ENCODE peak calls at places on chromosomes 5 and 9, in nine cellular contexts. S, L, V, G, U, Z, N, K and C are unnamed samples.

GRCh38 chr5:169886033-169886432 is 94.3 kb downstream of the INSYN2B start:
- DNase-seq in U (no peak), N (no peak), K (no peak), G (no peak), L (no peak), Z (no peak), S (no peak), V (no peak), C (no peak)

GRCh38 chr9:89635816-89636215 is 31.0 kb downstream of the GADD45G start:
- DNase-seq in N (no peak), V (no peak), G (no peak), K (no peak), L (no peak), U (no peak), Z (no peak), S (no peak), C (no peak)

GRCh38 chr5:82405166-82405565 is 127.0 kb upstream of the RPS23 start:
- DNase-seq in G (no peak), S (peak; percentile 78), Z (no peak), U (peak; percentile 80), L (no peak), V (no peak), K (no peak), N (no peak), C (no peak)

GRCh38 chr5:2184563-2185540 is 302.1 kb upstream of the IRX4 start:
- DNase-seq in Z (no peak), L (no peak), N (no peak), V (no peak), U (no peak), S (no peak), K (no peak), G (no peak), C (no peak)

GRCh38 chr5:39570418-39571027 is 145.7 kb upstream of the DAB2 start:
- DNase-seq in U (peak; percentile 67), G (no peak), V (peak; percentile 15), S (peak; percentile 62), N (no peak), K (no peak), L (no peak), Z (no peak), C (no peak)

GRCh38 chr9:90943341-90943740 is 141.7 kb downstream of the SYK start:
- DNase-seq in L (no peak), V (no peak), S (no peak), G (no peak), Z (no peak), K (no peak), U (peak; percentile 42), N (no peak), C (no peak)

GRCh38 chr5:79076819-79077218 is 7.3 kb downstream of the BHMT2 start:
- DNase-seq in V (no peak), L (no peak), S (peak; percentile 3), G (no peak), N (no peak), U (peak; percentile 26), Z (no peak), K (no peak), C (no peak)

GRCh38 chr5:151825445-151825844 is 53.7 kb downstream of the G3BP1 start:
- DNase-seq in U (peak; percentile 75), Z (peak; percentile 47), K (peak; percentile 29), L (peak; percentile 41), S (peak; percentile 82), G (peak; percentile 50), N (peak; percentile 66), V (peak; percentile 47), C (peak; percentile 22)

GRCh38 chr9:88476491-88477271 is 58.3 kb upstream of the NXNL2 start:
- DNase-seq in V (no peak), G (no peak), K (no peak), L (no peak), Z (no peak), N (no peak), U (peak; percentile 28), S (peak; percentile 56), C (no peak)

GRCh38 chr5:39580702-39581498 is 156.1 kb upstream of the DAB2 start:
- DNase-seq in V (no peak), N (no peak), U (peak; percentile 88), G (no peak), S (peak; percentile 91), K (no peak), Z (no peak), L (no peak), C (no peak)

GRCh38 chr9:83708515-83709158 is 879 bp upstream of the UBQLN1 start:
- DNase-seq in L (peak; percentile 75), U (peak; percentile 73), K (peak; percentile 37), G (peak; percentile 74), V (peak; percentile 82), S (peak; percentile 64), N (peak; percentile 37), Z (peak; percentile 72), C (peak; percentile 67)

GRCh38 chr5:108726446-108727091 is 21.1 kb upstream of the FER start:
- DNase-seq in Z (no peak), U (peak; percentile 35), K (no peak), N (no peak), S (peak; percentile 36), L (no peak), V (no peak), G (peak; percentile 36), C (no peak)

GRCh38 chr5:181100121-181101015 is 30.6 kb downstream of the OR2V1 start:
- DNase-seq in U (peak; percentile 25), K (no peak), Z (peak; percentile 16), N (no peak), V (peak; percentile 20), G (no peak), L (peak; percentile 33), S (peak; percentile 20), C (no peak)